ENCODE peak calls at places on chromosomes 6 and 20, in seven cellular contexts. B is endothelial cell, H is fibroblast of the aortic adventitia, C is AG04449, V is IMR-90, D is fibroblast of lung, Z is epithelial cell of esophagus. L is an unnamed sample.

GRCh38 chr6:159217595-159218275 is 48.5 kb downstream of the FNDC1 start:
- DNase-seq in C (no peak), B (peak; percentile 65), Z (peak; percentile 34), V (peak; percentile 21), D (peak; percentile 31), H (peak; percentile 23), L (peak; percentile 42)

GRCh38 chr6:45830441-45831139 is 185.1 kb downstream of the CLIC5 start:
- DNase-seq in H (no peak), D (no peak), Z (peak; percentile 37), V (no peak), C (no peak), B (no peak), L (peak; percentile 83)

GRCh38 chr20:16615199-16615598 is 42.0 kb upstream of the KIF16B start:
- DNase-seq in C (peak; percentile 59), H (peak; percentile 95), Z (peak; percentile 68), D (peak; percentile 99), V (peak; percentile 92), B (no peak), L (no peak)

GRCh38 chr6:34583861-34584604 is 27.9 kb upstream of the SPDEF start:
- DNase-seq in H (no peak), Z (no peak), D (no peak), V (no peak), C (no peak), B (no peak), L (no peak)

GRCh38 chr20:10961651-10962288 is 288.0 kb upstream of the JAG1 start:
- DNase-seq in D (peak; percentile 13), C (no peak), H (no peak), B (no peak), V (no peak), Z (no peak), L (no peak)

GRCh38 chr6:166935353-166935752 is 21.0 kb downstream of the RNASET2 start:
- DNase-seq in Z (no peak), V (no peak), C (no peak), D (no peak), H (no peak), B (no peak), L (no peak)

GRCh38 chr6:137496909-137497721 is 2.9 kb upstream of the OLIG3 start:
- DNase-seq in H (no peak), V (no peak), B (no peak), D (no peak), C (no peak), Z (no peak), L (peak; percentile 15)

GRCh38 chr6:150634641-150635292 is 35.1 kb downstream of the PLEKHG1 start:
- DNase-seq in H (peak; percentile 46), B (no peak), V (no peak), D (no peak), C (no peak), Z (no peak), L (no peak)

GRCh38 chr6:128519931-128520435 is 416 bp downstream of the PTPRK start:
- DNase-seq in C (no peak), Z (peak; percentile 73), H (peak; percentile 68), B (no peak), D (no peak), V (no peak), L (peak; percentile 49)

GRCh38 chr20:11792229-11792953 is 125.3 kb upstream of the BTBD3 start:
- DNase-seq in C (no peak), D (no peak), V (no peak), B (no peak), H (no peak), Z (no peak), L (no peak)

GRCh38 chr6:164378330-164378729 is 931.1 kb downstream of the C6orf118 start:
- DNase-seq in V (no peak), C (no peak), D (no peak), B (no peak), Z (no peak), H (no peak), L (no peak)

GRCh38 chr6:34202329-34203201 is 34.1 kb upstream of the HMGA1 start:
- DNase-seq in C (no peak), Z (no peak), H (no peak), D (no peak), V (no peak), B (no peak), L (no peak)

GRCh38 chr6:44005507-44005903 is 121.7 kb downstream of the MRPL14 start:
- DNase-seq in C (no peak), Z (no peak), H (no peak), B (no peak), D (no peak), V (no peak), L (no peak)

GRCh38 chr6:32112436-32112980 is 3.4 kb upstream of the TNXB start:
- DNase-seq in Z (no peak), D (peak; percentile 58), V (no peak), B (no peak), H (peak; percentile 39), C (no peak), L (no peak)

GRCh38 chr6:87118054-87118453 is 23.1 kb upstream of the CGA start:
- DNase-seq in H (no peak), D (no peak), V (peak; percentile 33), Z (peak; percentile 91), C (no peak), B (no peak), L (no peak)

GRCh38 chr20:4008026-4008413 is 7.3 kb downstream of the RNF24 start:
- DNase-seq in H (no peak), B (no peak), D (no peak), C (no peak), V (no peak), Z (no peak), L (no peak)

GRCh38 chr20:4009305-4009704 is 6.1 kb downstream of the RNF24 start:
- DNase-seq in C (no peak), V (no peak), B (no peak), H (no peak), Z (no peak), D (no peak), L (no peak)

GRCh38 chr20:4007383-4008025 is 7.9 kb downstream of the RNF24 start:
- DNase-seq in C (no peak), V (no peak), H (no peak), Z (no peak), D (no peak), B (no peak), L (no peak)

GRCh38 chr20:4006640-4007039 is 8.7 kb downstream of the RNF24 start:
- DNase-seq in Z (no peak), D (no peak), C (no peak), H (peak; percentile 85), B (no peak), V (no peak), L (no peak)

DNA sequence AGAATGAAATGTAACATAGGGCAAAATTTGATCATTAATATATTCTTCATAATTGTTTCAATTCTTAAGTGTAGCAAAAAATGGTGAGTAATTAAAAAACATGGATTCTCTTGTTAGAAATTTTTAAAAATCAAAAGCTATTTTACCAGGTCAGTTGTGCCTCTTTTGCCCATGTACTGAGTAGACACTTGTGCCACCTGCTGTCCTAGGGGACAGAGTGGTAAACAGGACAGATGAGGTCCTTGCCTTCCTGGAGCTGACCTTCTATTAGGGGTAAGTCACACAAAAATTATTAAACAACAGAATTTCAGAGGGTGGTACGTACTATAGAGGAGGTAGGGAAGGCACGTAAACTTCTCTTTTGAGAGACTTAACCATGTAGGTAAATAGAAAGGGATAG is 6.5 kb downstream of the RNF24 start:
- DNase-seq in H (no peak), Z (no peak), B (no peak), D (no peak), C (no peak), V (no peak), L (no peak)
- TF ChIP-seq CTCF in H (no peak), Z (no peak), B (no peak), D (no peak), C (no peak), V (no peak), L (no peak)

DNA sequence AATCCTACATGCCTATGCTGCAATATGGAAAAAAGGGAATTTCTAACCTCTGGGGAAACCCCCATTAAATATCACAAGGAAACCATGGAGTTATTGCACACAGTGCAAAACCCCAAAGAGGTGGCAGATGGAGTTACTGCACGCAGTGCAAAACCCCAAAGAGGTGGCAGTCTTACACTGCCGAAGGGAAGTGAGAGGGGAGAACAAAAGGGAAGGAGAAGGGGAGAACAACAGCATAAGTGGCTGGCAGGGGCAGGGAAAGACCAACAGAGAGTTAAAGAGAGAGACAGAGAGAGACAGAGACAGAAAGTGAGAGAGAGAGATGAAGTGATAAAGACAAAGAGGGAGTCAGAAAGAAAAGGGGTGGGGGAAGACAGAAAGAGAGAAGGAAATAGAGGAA is 43.8 kb upstream of the EIF2S2 start:
- DNase-seq in H (no peak), V (no peak), C (no peak), B (no peak), Z (no peak), D (no peak), L (no peak)
- TF ChIP-seq CTCF in H (no peak), V (no peak), C (no peak), B (no peak), Z (no peak), D (no peak), L (no peak)

GRCh38 chr6:57267586-57268293 is 45.6 kb upstream of the RAB23 start:
- DNase-seq in B (peak; percentile 34), Z (peak; percentile 95), H (peak; percentile 99), D (peak; percentile 99), C (peak; percentile 99), V (peak; percentile 99), L (peak; percentile 57)
- TF ChIP-seq CTCF in B (peak; percentile 58), Z (peak; percentile 52), H (peak; percentile 66), D (peak; percentile 45), C (peak; percentile 60), V (peak; percentile 85), L (no peak)

GRCh38 chr6:79250107-79250514 is 15.6 kb upstream of the HMGN3 start:
- DNase-seq in D (no peak), V (no peak), B (no peak), C (no peak), Z (no peak), H (no peak), L (peak; percentile 33)
- TF ChIP-seq CTCF in D (no peak), V (peak; percentile 12), B (peak; percentile 30), C (no peak), Z (no peak), H (no peak), L (peak; percentile 49)

GRCh38 chr20:29079769-29080690 is 2177.4 kb upstream of the DEFB115 start:
- DNase-seq in Z (peak; percentile 30), V (no peak), D (peak; percentile 64), C (no peak), B (no peak), H (peak; percentile 20), L (peak; percentile 43)
- TF ChIP-seq CTCF in Z (no peak), V (no peak), D (peak; percentile 17), C (no peak), B (no peak), H (no peak), L (no peak)

GRCh38 chr6:120077489-120077888 is 727.9 kb upstream of the MAN1A1 start:
- DNase-seq in B (peak; percentile 9), Z (peak; percentile 44), V (no peak), C (no peak), H (peak; percentile 3), D (peak; percentile 15), L (peak; percentile 7)
- TF ChIP-seq CTCF in B (no peak), Z (peak; percentile 65), V (no peak), C (no peak), H (no peak), D (no peak), L (no peak)